ENCODE peak calls at places on chromosomes 6 and 20, in six cellular contexts. G, K, E, C, U and S are unnamed samples.
A peak's percentile ranks its signal among the peaks of the same experiment; 100 is the strongest.

GRCh38 chr20:17648306-17648646 is 33.8 kb downstream of the RRBP1 start:
- DNase-seq in G (no peak), K (peak; percentile 71), E (no peak), C (no peak), U (no peak), S (no peak)

GRCh38 chr6:97187951-97188350 is 95.1 kb downstream of the MMS22L start:
- DNase-seq in G (no peak), K (no peak), E (no peak), C (no peak), U (no peak), S (peak; percentile 28)

GRCh38 chr6:34284563-34285545 is 36.0 kb upstream of the SMIM29 start:
- DNase-seq in G (no peak), K (peak; percentile 97), E (no peak), C (peak; percentile 30), U (no peak), S (peak; percentile 73)

GRCh38 chr6:88665131-88665530 is 298.3 kb downstream of the RNGTT start:
- DNase-seq in G (no peak), K (no peak), E (no peak), C (no peak), U (no peak), S (no peak)

GRCh38 chr6:152783217-152783878 is 32.8 kb downstream of the VIP start:
- DNase-seq in G (no peak), K (no peak), E (no peak), C (no peak), U (no peak), S (no peak)

GRCh38 chr20:8812818-8813217 is 256.1 kb upstream of the PLCB4 start:
- DNase-seq in G (peak; percentile 63), K (no peak), E (peak; percentile 21), C (no peak), U (no peak), S (no peak)

GRCh38 chr6:147508871-147509608 is 550 bp downstream of the SAMD5 start:
- DNase-seq in G (no peak), K (no peak), E (no peak), C (no peak), U (no peak), S (no peak)

GRCh38 chr20:41475507-41475906 is 108.9 kb upstream of the EMILIN3 start:
- DNase-seq in G (no peak), K (no peak), E (no peak), C (no peak), U (no peak), S (no peak)

GRCh38 chr20:36098364-36098763 is 56.2 kb upstream of the EPB41L1 start:
- DNase-seq in G (no peak), K (no peak), E (no peak), C (peak; percentile 27), U (no peak), S (peak; percentile 40)

GRCh38 chr6:40899684-40900155 is 139.3 kb downstream of the UNC5CL start:
- DNase-seq in G (no peak), K (no peak), E (peak; percentile 5), C (no peak), U (no peak), S (no peak)

GRCh38 chr6:45003961-45004360 is 324.2 kb upstream of the RUNX2 start:
- DNase-seq in G (no peak), K (no peak), E (no peak), C (no peak), U (no peak), S (no peak)

GRCh38 chr6:94510877-94511276 is 1066.5 kb upstream of the MANEA start:
- DNase-seq in G (peak; percentile 25), K (no peak), E (no peak), C (no peak), U (no peak), S (no peak)

GRCh38 chr20:52313335-52313963 is 121.9 kb upstream of the ZFP64 start:
- DNase-seq in G (peak; percentile 58), K (peak; percentile 64), E (no peak), C (peak; percentile 38), U (peak; percentile 27), S (peak; percentile 35)

GRCh38 chr6:164929155-164929977 is 380.0 kb downstream of the C6orf118 start:
- DNase-seq in G (no peak), K (no peak), E (no peak), C (no peak), U (no peak), S (no peak)

GRCh38 chr6:118902731-118903130 is 8.8 kb downstream of the ASF1A start:
- DNase-seq in G (no peak), K (peak; percentile 15), E (no peak), C (no peak), U (no peak), S (peak; percentile 36)

GRCh38 chr6:394641-395289 is 3.2 kb downstream of the IRF4 start:
- DNase-seq in G (no peak), K (no peak), E (no peak), C (no peak), U (no peak), S (no peak)

GRCh38 chr6:14930366-14930989 is 315.4 kb upstream of the JARID2 start:
- DNase-seq in G (no peak), K (no peak), E (no peak), C (no peak), U (no peak), S (no peak)

GRCh38 chr20:32979201-32979998 is 24.8 kb downstream of the SUN5 start:
- DNase-seq in G (no peak), K (no peak), E (no peak), C (no peak), U (no peak), S (no peak)

GRCh38 chr20:10626896-10627295 is 46.9 kb downstream of the JAG1 start:
- DNase-seq in G (peak; percentile 12), K (no peak), E (no peak), C (no peak), U (no peak), S (no peak)

GRCh38 chr6:7047966-7048365 is 59.8 kb upstream of the RREB1 start:
- DNase-seq in G (no peak), K (peak; percentile 18), E (no peak), C (no peak), U (no peak), S (peak; percentile 41)

DNA sequence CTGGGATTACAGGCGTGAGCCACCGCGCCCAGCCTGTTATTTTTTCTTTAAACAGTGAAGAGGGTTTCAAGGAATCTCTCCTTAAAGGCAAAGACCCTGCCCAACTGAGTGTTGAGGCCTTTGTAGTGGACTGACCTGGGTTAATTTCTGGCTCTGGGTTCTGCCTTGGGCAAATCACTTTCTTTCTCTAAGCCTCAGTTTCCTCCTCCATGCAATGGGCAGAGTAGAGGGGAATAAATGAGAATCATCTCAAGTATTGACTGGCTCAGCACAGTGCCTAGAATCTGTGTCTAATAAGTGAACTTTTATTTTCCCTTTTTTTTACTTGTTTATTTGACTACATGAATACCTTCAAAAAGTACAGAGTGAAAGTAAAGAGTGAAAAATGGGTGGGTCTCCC is 31.0 kb upstream of the SLC9A8 start:
- DNase-seq in G (no peak), K (no peak), E (no peak), C (no peak), U (no peak), S (no peak)
- H3K14ac ChIP-seq in G (no peak overlapping the region), K (no peak overlapping the region), E (no peak overlapping the region), C (no peak overlapping the region), U (no peak overlapping the region), S (no peak overlapping the region)

DNA sequence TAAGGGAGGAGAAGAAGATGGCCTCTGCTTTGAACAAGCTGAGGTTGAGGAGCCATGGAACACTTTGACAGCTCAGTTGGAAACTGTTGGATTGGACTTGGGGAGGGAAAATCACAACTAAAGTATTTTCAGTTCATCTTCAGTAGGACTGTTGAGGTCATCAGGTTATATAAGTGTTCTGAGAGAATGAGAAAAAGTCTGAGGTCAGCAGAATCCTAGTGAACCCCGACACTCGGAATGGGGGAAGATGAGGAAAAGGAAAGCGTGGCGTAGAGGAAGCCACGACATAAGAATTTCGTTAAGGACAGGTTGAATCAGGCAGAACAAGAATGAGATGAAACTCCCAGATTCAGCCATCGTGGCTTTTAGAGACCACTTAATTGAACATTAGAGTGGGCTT is 4.0 kb upstream of the TRAM2 start:
- DNase-seq in G (no peak), K (no peak), E (no peak), C (no peak), U (no peak), S (no peak)
- H3K14ac ChIP-seq in G (no peak overlapping the region), K (no peak overlapping the region), E (no peak overlapping the region), C (no peak overlapping the region), U (no peak overlapping the region), S (no peak overlapping the region)

GRCh38 chr6:53171605-53172467 is 23.2 kb upstream of the GCM1 start:
- DNase-seq in G (peak; percentile 86), K (peak; percentile 70), E (peak; percentile 57), C (peak; percentile 93), U (peak; percentile 76), S (peak; percentile 73)
- H3K14ac ChIP-seq in G (no peak overlapping the region), K (no peak overlapping the region), E (no peak overlapping the region), C (no peak overlapping the region), U (no peak overlapping the region), S (no peak overlapping the region)

DNA sequence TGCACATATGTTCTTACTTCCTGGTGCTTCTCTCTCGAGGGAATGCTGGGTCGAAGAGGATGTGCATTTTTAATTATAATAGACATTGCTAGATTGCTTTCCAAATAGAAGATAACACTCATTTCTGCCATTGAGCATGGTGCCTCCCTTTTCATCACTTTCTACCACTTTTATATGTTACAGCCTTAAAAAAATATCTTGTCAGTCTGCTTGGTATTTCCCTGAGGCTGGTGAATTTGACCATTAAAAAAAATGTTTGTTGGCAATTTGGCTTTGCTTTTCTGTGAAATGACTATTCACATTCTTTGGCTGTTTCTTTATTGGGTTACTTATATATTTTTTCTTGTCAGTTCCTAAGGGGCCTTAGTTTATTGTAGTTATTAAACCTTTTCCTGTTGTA is 3.6 kb downstream of the DDR1 start:
- DNase-seq in G (no peak), K (no peak), E (no peak), C (no peak), U (no peak), S (no peak)
- H3K14ac ChIP-seq in G (no peak overlapping the region), K (no peak overlapping the region), E (no peak overlapping the region), C (no peak overlapping the region), U (no peak overlapping the region), S (no peak overlapping the region)

DNA sequence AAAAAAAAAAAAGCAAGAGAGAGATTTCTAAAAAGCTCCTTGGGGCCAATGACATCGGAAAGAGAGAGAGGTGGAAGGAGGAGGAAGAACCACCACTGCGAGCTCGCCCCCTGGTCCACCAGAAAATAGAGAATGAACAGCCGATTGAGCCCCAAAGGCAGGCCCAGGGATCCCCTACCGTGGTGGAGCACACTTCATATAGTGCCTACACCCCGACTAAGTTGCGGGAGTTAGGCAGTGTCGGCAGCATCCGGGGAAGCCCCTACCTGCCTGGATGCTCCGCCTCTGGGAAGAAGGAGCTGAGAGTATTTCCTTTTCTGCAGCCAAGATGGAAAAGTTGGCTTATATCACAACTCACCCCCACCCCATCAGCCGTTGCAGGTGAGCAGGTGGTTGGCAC is 38.6 kb upstream of the HSF2 start:
- DNase-seq in G (no peak), K (no peak), E (no peak), C (no peak), U (no peak), S (no peak)
- H3K14ac ChIP-seq in G (no peak overlapping the region), K (no peak overlapping the region), E (no peak overlapping the region), C (no peak overlapping the region), U (no peak overlapping the region), S (no peak overlapping the region)